ENCODE peak calls at places on chromosome 11, in nine cellular contexts. L is cardiac fibroblast; B is fibroblast of mammary gland; M is M059J; G is hepatocyte; U is uterus; P is activated T-helper 1 cell treated with anti-CD3 and anti-CD28 coated beads, Interleukin-12 subunit alpha, Interleukin-12 subunit beta, Interleukin-2, Interleukin-4 antibody, amounts not matched to agents 30 ng/mL and 10 ng/mL and 1 ng/mL, durations not matched to agents 14 hours and 24 hours and 36 hours; J is NCI-H748 treated with DMSO at 0.1 percent for 48 hours; F is activated naive CD8-positive, alpha-beta T cell treated with anti-CD3 and anti-CD28 coated beads, Interleukin-2, amount 10 ng/mL, durations not matched to agents 7 days and 5 days. N is an unnamed sample.

GRCh38 chr11:133939558-133939957 is 17.2 kb downstream of the IGSF9B start:
- DNase-seq in B (no peak), F (no peak), L (no peak), G (no peak), M (no peak), U (no peak), P (no peak), J (no peak), N (no peak)

GRCh38 chr11:87296627-87297026 is 258.9 kb downstream of the TMEM135 start:
- DNase-seq in M (no peak), G (no peak), U (no peak), F (no peak), L (no peak), J (no peak), P (no peak), B (no peak), N (no peak)

GRCh38 chr11:6377902-6378694 is 12.2 kb upstream of the SMPD1 start:
- DNase-seq in J (no peak), B (no peak), G (no peak), U (no peak), L (peak; percentile 31), F (no peak), M (no peak), P (no peak), N (no peak)

GRCh38 chr11:35927730-35928129 is 16.1 kb upstream of the LDLRAD3 start:
- DNase-seq in L (peak; percentile 92), J (no peak), F (no peak), G (peak; percentile 60), U (peak; percentile 83), M (peak; percentile 68), B (peak; percentile 93), P (no peak), N (peak; percentile 13)

GRCh38 chr11:77198440-77198849 is 70.4 kb downstream of the MYO7A start:
- DNase-seq in U (peak; percentile 6), P (no peak), B (peak; percentile 23), F (peak; percentile 19), L (peak; percentile 9), G (no peak), M (no peak), J (no peak), N (peak; percentile 39)

GRCh38 chr11:130813196-130813595 is 103.1 kb downstream of the SNX19 start:
- DNase-seq in M (no peak), G (no peak), F (no peak), U (no peak), L (no peak), P (no peak), B (no peak), J (no peak), N (no peak)

GRCh38 chr11:72643547-72643946 is 30.7 kb downstream of the PDE2A start:
- DNase-seq in M (peak; percentile 89), U (no peak), F (no peak), P (no peak), G (no peak), B (peak; percentile 54), J (no peak), L (peak; percentile 72), N (no peak)

GRCh38 chr11:28738549-28738948 is 630.4 kb downstream of the METTL15 start:
- DNase-seq in M (peak; percentile 43), L (no peak), G (no peak), P (no peak), J (no peak), F (no peak), B (no peak), U (no peak), N (no peak)

GRCh38 chr11:83831929-83832328 is 545.8 kb upstream of the CCDC90B start:
- DNase-seq in B (no peak), G (no peak), U (no peak), P (no peak), F (no peak), M (no peak), L (no peak), J (no peak), N (no peak)

GRCh38 chr11:83778598-83778997 is 492.4 kb upstream of the CCDC90B start:
- DNase-seq in F (no peak), J (no peak), L (no peak), M (no peak), U (no peak), B (no peak), P (no peak), G (no peak), N (no peak)

GRCh38 chr11:70491696-70492472 is 93.6 kb downstream of the CTTN start:
- DNase-seq in M (no peak), G (no peak), U (no peak), J (no peak), L (no peak), P (no peak), B (no peak), F (no peak), N (no peak)

GRCh38 chr11:64867748-64868462 is 10.5 kb downstream of the EHD1 start:
- DNase-seq in B (no peak), F (no peak), U (no peak), P (no peak), J (no peak), M (no peak), G (no peak), L (peak; percentile 42), N (no peak)

GRCh38 chr11:111526501-111526900 is 11.9 kb downstream of the HOATZ start:
- DNase-seq in G (no peak), J (no peak), L (peak; percentile 86), U (no peak), M (peak; percentile 84), F (no peak), B (peak; percentile 72), P (no peak), N (no peak)

GRCh38 chr11:30196400-30197206 is 34.2 kb upstream of the FSHB start:
- DNase-seq in L (peak; percentile 57), J (peak; percentile 15), B (peak; percentile 42), F (peak; percentile 56), U (no peak), M (peak; percentile 33), G (peak; percentile 82), P (no peak), N (peak; percentile 61)

GRCh38 chr11:121024989-121025388 is 1.1 kb downstream of the TBCEL start:
- DNase-seq in G (peak; percentile 30), L (peak; percentile 36), B (peak; percentile 30), U (no peak), J (no peak), P (no peak), M (peak; percentile 33), F (no peak), N (no peak)

GRCh38 chr11:92455221-92455790 is 230.7 kb downstream of the FAT3 start:
- DNase-seq in U (no peak), J (no peak), L (no peak), F (no peak), B (no peak), P (no peak), M (no peak), G (no peak), N (no peak)

GRCh38 chr11:41786087-41786486 is 326.6 kb upstream of the LRRC4C start:
- DNase-seq in J (no peak), U (no peak), G (no peak), F (no peak), M (peak; percentile 36), B (no peak), P (no peak), L (peak; percentile 40), N (no peak)

GRCh38 chr11:12556788-12557384 is 117.3 kb upstream of the TEAD1 start:
- DNase-seq in G (peak; percentile 73), M (peak; percentile 94), F (no peak), J (no peak), L (peak; percentile 74), P (no peak), B (peak; percentile 96), U (peak; percentile 81), N (no peak)

GRCh38 chr11:84965484-84965883 is 661.7 kb downstream of the DLG2 start:
- DNase-seq in B (no peak), M (no peak), L (no peak), G (no peak), J (no peak), U (no peak), F (no peak), P (no peak), N (no peak)

GRCh38 chr11:88377661-88378060 is 40.1 kb upstream of the CTSC start:
- DNase-seq in L (no peak), G (no peak), M (no peak), B (no peak), P (no peak), U (no peak), F (no peak), J (no peak), N (no peak)

GRCh38 chr11:72471005-72471898 is 36.9 kb upstream of the CLPB start:
- DNase-seq in P (peak; percentile 55), G (peak; percentile 85), U (peak; percentile 42), L (peak; percentile 83), M (peak; percentile 74), J (peak; percentile 63), F (peak; percentile 54), B (peak; percentile 68), N (peak; percentile 66)

GRCh38 chr11:77752518-77752917 is 68.0 kb downstream of the RSF1 start:
- DNase-seq in U (no peak), P (no peak), L (no peak), M (no peak), F (no peak), J (no peak), B (peak; percentile 19), G (peak; percentile 4), N (no peak)

GRCh38 chr11:19290356-19290755 is 49.6 kb upstream of the E2F8 start:
- DNase-seq in M (no peak), G (no peak), U (no peak), L (peak; percentile 31), F (no peak), P (no peak), J (no peak), B (peak; percentile 41), N (no peak)

GRCh38 chr11:8671651-8672062 is 10.8 kb downstream of the TRIM66 start:
- DNase-seq in G (peak; percentile 29), P (no peak), L (no peak), M (peak; percentile 90), F (no peak), U (peak; percentile 78), J (no peak), B (no peak), N (no peak)

GRCh38 chr11:83546371-83546770 is 260.2 kb upstream of the CCDC90B start:
- DNase-seq in M (no peak), B (no peak), F (no peak), J (no peak), P (no peak), L (no peak), G (no peak), U (no peak), N (no peak)

GRCh38 chr11:2237457-2238238 is 32.7 kb downstream of the ASCL2 start:
- DNase-seq in F (no peak), L (no peak), M (no peak), G (no peak), U (no peak), B (no peak), J (no peak), P (no peak), N (no peak)

GRCh38 chr11:62506413-62506940 is 40.1 kb downstream of the AHNAK start:
- DNase-seq in U (no peak), P (no peak), J (no peak), B (no peak), L (no peak), F (no peak), M (no peak), G (no peak), N (no peak)